ENCODE peak calls at places on chromosomes 7 and 10, in five cellular contexts. L is lower leg skin, W is HFF-Myc, Z is mammary epithelial cell, T is mesendoderm. A is an unnamed sample.

GRCh38 chr7:74174606-74175082 is 488 bp downstream of the EIF4H start:
- DNase-seq in L (peak), W (no peak), Z (peak), T (peak), A (peak)

GRCh38 chr7:99919814-99920618 is 686 bp upstream of the TRIM4 start:
- DNase-seq in L (no peak), W (no peak), Z (peak), T (peak), A (no peak)

GRCh38 chr10:15112657-15113056 is 15.5 kb downstream of the RPP38 start:
- DNase-seq in L (peak), W (no peak), Z (no peak), T (peak), A (no peak)

GRCh38 chr7:42235734-42236133 is 1.3 kb downstream of the GLI3 start:
- DNase-seq in L (peak), W (no peak), Z (peak), T (no peak), A (no peak)

GRCh38 chr7:12210179-12211053 is 678 bp upstream of the TMEM106B start:
- DNase-seq in L (peak), W (no peak), Z (no peak), T (peak), A (no peak)

GRCh38 chr7:116354546-116355422 is 144.4 kb downstream of the TES start:
- DNase-seq in L (peak), W (peak), Z (peak), T (peak), A (no peak)

GRCh38 chr7:7188091-7188490 is 5.7 kb downstream of the C1GALT1 start:
- DNase-seq in L (no peak), W (no peak), Z (no peak), T (peak), A (no peak)

GRCh38 chr7:35975851-35976454 is 175.1 kb downstream of the SEPTIN7 start:
- DNase-seq in L (no peak), W (peak), Z (peak), T (peak), A (no peak)

GRCh38 chr7:137539111-137539715 is 195.7 kb upstream of the PTN start:
- DNase-seq in L (no peak), W (peak), Z (peak), T (no peak), A (no peak)

GRCh38 chr10:78377362-78377761 is 343.7 kb downstream of the RPS24 start:
- DNase-seq in L (no peak), W (no peak), Z (no peak), T (peak), A (no peak)

GRCh38 chr7:8442814-8443304 is 9.4 kb downstream of the NXPH1 start:
- DNase-seq in L (no peak), W (no peak), Z (peak), T (peak), A (peak)

GRCh38 chr7:42502022-42502421 is 265.0 kb upstream of the GLI3 start:
- DNase-seq in L (no peak), W (peak), Z (peak), T (no peak), A (no peak)

GRCh38 chr10:47366056-47366631 is 17.9 kb downstream of the ZNF488 start:
- DNase-seq in L (peak), W (no peak), Z (no peak), T (no peak), A (no peak)

GRCh38 chr7:114405427-114405826 is 9.2 kb upstream of the FOXP2 start:
- DNase-seq in L (no peak), W (no peak), Z (peak), T (peak), A (no peak)

GRCh38 chr7:63042730-63043511 is 955.7 kb upstream of the ZNF722 start:
- DNase-seq in L (peak), W (no peak), Z (no peak), T (no peak), A (no peak)

GRCh38 chr7:74427974-74428373 is 25.7 kb upstream of the GTF2IRD1 start:
- DNase-seq in L (no peak), W (no peak), Z (no peak), T (peak), A (no peak)

GRCh38 chr10:97574374-97575100 is 2.0 kb downstream of the ANKRD2 start:
- DNase-seq in L (no peak), W (no peak), Z (peak), T (peak), A (no peak)

GRCh38 chr7:44104880-44105771 is 981 bp downstream of the AEBP1 start:
- DNase-seq in L (peak), W (no peak), Z (peak), T (peak), A (no peak)

GRCh38 chr7:74288034-74288881 is 949 bp upstream of the CLIP2 start:
- DNase-seq in L (no peak), W (no peak), Z (no peak), T (no peak), A (no peak)

GRCh38 chr10:96588601-96589419 is 2.0 kb upstream of the TM9SF3 start:
- DNase-seq in L (no peak), W (no peak), Z (peak), T (no peak), A (no peak)

GRCh38 chr7:79951415-79951814 is 183.2 kb upstream of the GNAI1 start:
- DNase-seq in L (no peak), W (no peak), Z (no peak), T (no peak), A (no peak)

GRCh38 chr7:79952399-79952798 is 182.2 kb upstream of the GNAI1 start:
- DNase-seq in L (no peak), W (no peak), Z (no peak), T (no peak), A (no peak)

GRCh38 chr7:79953130-79953529 is 181.5 kb upstream of the GNAI1 start:
- DNase-seq in L (no peak), W (no peak), Z (no peak), T (no peak), A (no peak)

GRCh38 chr7:79949778-79950177 is 184.9 kb upstream of the GNAI1 start:
- DNase-seq in L (no peak), W (no peak), Z (no peak), T (no peak), A (no peak)
- H3K4me3 ChIP-seq in L (no peak), W (no peak), Z (no peak), T (no peak), A (no peak)

GRCh38 chr7:23184291-23184690 is 2.4 kb downstream of the NUP42 start:
- DNase-seq in L (no peak), W (no peak), Z (no peak), T (no peak), A (no peak)
- H3K4me3 ChIP-seq in L (no peak), W (peak), Z (no peak), T (no peak), A (no peak)

DNA sequence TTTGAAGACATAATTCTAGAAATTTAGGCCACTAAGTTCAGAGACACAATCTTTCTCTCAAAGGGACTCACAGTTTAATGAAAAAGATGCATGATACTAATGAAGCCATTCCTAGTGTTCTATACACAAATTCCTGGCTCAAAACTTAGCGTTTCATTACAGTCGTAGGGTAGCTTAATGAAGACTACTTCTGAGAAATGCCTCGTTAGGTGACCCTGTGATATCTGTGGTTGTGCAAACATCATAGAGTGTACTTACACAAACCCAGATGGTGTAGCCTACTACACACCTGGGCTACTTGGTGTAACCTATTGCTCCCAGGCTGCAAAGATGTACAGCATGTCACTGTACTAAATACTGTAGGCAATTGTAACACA is 488 bp upstream of the CHCHD3 start:
- DNase-seq in L (no peak), W (no peak), Z (no peak), T (no peak), A (no peak)
- H3K4me3 ChIP-seq in L (no peak), W (no peak), Z (no peak), T (no peak), A (no peak)

GRCh38 chr7:34664757-34665156 is 6.7 kb downstream of the NPSR1 start:
- DNase-seq in L (no peak), W (no peak), Z (no peak), T (no peak), A (no peak)

GRCh38 chr7:34657632-34658268 is at the start of gene NPSR1:
- DNase-seq in L (no peak), W (no peak), Z (no peak), T (no peak), A (no peak)

GRCh38 chr7:34659676-34660075 is 1.7 kb downstream of the NPSR1 start:
- DNase-seq in L (no peak), W (no peak), Z (no peak), T (no peak), A (no peak)

DNA sequence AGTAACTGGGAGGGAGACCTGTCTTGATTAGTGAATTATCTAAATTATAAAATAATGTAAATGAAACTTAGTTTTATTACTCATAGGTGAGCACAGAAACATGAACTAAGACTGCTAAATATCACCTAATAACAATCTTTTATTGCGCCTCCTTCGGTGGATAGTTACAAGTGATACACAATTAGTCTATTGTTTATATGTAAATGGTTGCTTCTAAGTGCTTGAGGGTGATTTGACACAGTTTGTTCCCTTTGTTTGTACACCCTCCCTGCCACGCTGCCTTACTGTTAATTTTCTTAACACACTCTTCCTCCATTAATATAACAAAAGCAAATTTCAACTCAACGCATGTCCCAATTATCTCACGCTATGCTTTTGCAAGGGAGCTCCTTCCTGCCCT is 4.0 kb downstream of the NPSR1 start:
- DNase-seq in L (no peak), W (no peak), Z (no peak), T (no peak), A (no peak)
- H3K4me3 ChIP-seq in L (no peak), W (no peak), Z (no peak), T (no peak), A (no peak)

DNA sequence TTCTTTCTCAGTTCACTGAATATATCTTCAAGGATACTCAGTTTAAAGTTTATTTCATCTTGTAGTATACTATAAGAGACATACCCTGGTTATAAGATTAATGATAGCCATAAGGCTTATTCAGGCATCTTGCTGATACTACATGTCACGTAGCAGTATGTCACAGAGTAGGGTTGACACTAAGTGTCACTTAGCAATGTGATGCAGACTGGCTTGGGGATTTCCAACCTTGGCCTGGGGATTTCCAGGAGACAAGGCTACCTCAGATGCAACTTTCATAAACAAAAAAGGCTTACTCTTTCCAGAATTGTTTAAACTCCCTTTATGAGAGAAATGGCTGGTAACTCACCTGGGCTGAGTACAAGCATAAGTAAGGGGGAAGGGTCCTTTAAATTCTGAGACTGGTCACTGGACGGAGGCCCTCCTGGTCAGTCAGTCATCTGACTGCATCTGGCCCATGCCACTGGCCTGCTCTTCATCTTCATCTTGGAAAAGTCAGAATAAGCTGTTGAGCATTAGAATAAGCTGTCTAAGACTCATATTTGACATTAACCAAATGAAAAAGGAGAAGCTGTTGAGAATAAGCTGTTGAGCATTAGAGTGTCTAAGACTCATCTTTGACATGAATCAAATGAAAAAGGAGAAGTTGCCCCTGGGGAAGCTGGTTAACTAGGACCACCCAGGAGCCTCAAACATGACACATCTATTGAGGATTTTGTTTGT is 9.5 kb downstream of the SLC13A1 start:
- DNase-seq in L (no peak), W (no peak), Z (no peak), T (no peak), A (no peak)
- H3K4me3 ChIP-seq in L (no peak), W (no peak), Z (no peak), T (no peak), A (no peak)

GRCh38 chr10:132282667-132283603 is 24.8 kb downstream of the STK32C start:
- DNase-seq in L (no peak), W (no peak), Z (no peak), T (no peak), A (no peak)
- H3K4me3 ChIP-seq in L (no peak), W (no peak), Z (no peak), T (no peak), A (no peak)

GRCh38 chr10:32960022-32960421 is 2.0 kb upstream of the ITGB1 start:
- DNase-seq in L (no peak), W (no peak), Z (peak), T (no peak), A (no peak)
- H3K4me3 ChIP-seq in L (no peak), W (peak), Z (peak), T (no peak), A (no peak)

A was measured in CD8-positive, alpha-beta T cell.